ENCODE peak calls at places on chromosomes 6 and 20, in ten cellular contexts. V, Y, T, X, B, I, W, D, H and M are unnamed samples.

GRCh38 chr6:39300739-39301138 is 13.5 kb downstream of the KCNK17 start:
- DNase-seq in V (no peak), Y (no peak), T (no peak), X (no peak), B (no peak), I (no peak), W (no peak), D (no peak), H (no peak), M (no peak)

GRCh38 chr6:164401871-164402270 is 907.5 kb downstream of the C6orf118 start:
- DNase-seq in V (no peak), Y (no peak), T (no peak), X (no peak), B (no peak), I (no peak), W (no peak), D (no peak), H (no peak), M (no peak)

GRCh38 chr6:56956481-56956880 is 1.6 kb downstream of the BEND6 start:
- DNase-seq in V (no peak), Y (no peak), T (no peak), X (no peak), B (no peak), I (no peak), W (no peak), D (no peak), H (no peak), M (no peak)

GRCh38 chr6:136347847-136348246 is 58.2 kb upstream of the BCLAF1 start:
- DNase-seq in V (no peak), Y (no peak), T (no peak), X (no peak), B (no peak), I (no peak), W (no peak), D (no peak), H (no peak), M (no peak)

GRCh38 chr20:49349678-49350077 is 71.8 kb upstream of the ZNFX1 start:
- DNase-seq in V (no peak), Y (no peak), T (no peak), X (no peak), B (no peak), I (no peak), W (no peak), D (no peak), H (no peak), M (no peak)

GRCh38 chr6:102407886-102408741 is 1014.6 kb downstream of the GRIK2 start:
- DNase-seq in V (no peak), Y (no peak), T (no peak), X (no peak), B (no peak), I (no peak), W (no peak), D (no peak), H (no peak), M (no peak)

GRCh38 chr6:165404703-165405102 is 95.3 kb upstream of the C6orf118 start:
- DNase-seq in V (no peak), Y (no peak), T (no peak), X (no peak), B (no peak), I (no peak), W (no peak), D (no peak), H (no peak), M (no peak)

GRCh38 chr20:38812182-38812581 is 6.7 kb downstream of the PPP1R16B start:
- DNase-seq in V (no peak), Y (no peak), T (no peak), X (no peak), B (no peak), I (no peak), W (no peak), D (no peak), H (no peak), M (no peak)

GRCh38 chr20:48164566-48165400 is 379.5 kb upstream of the SULF2 start:
- DNase-seq in V (no peak), Y (no peak), T (no peak), X (no peak), B (no peak), I (no peak), W (no peak), D (no peak), H (no peak), M (no peak)

GRCh38 chr20:31494131-31494530 is 19.0 kb downstream of the REM1 start:
- DNase-seq in V (peak), Y (no peak), T (no peak), X (no peak), B (no peak), I (no peak), W (no peak), D (no peak), H (no peak), M (no peak)

GRCh38 chr20:61773926-61774587 is 291.6 kb downstream of the TAF4 start:
- DNase-seq in V (no peak), Y (no peak), T (no peak), X (no peak), B (no peak), I (no peak), W (no peak), D (no peak), H (no peak), M (no peak)

GRCh38 chr6:139457482-139457881 is 83.0 kb upstream of the CITED2 start:
- DNase-seq in V (no peak), Y (no peak), T (no peak), X (no peak), B (no peak), I (no peak), W (no peak), D (no peak), H (no peak), M (no peak)

GRCh38 chr6:163715846-163716245 is 301.3 kb downstream of the QKI start:
- DNase-seq in V (no peak), Y (no peak), T (no peak), X (no peak), B (no peak), I (no peak), W (no peak), D (no peak), H (no peak), M (no peak)

GRCh38 chr6:149455028-149455732 is 29.6 kb downstream of the ZC3H12D start:
- DNase-seq in V (peak), Y (no peak), T (no peak), X (no peak), B (no peak), I (no peak), W (no peak), D (no peak), H (no peak), M (no peak)

GRCh38 chr6:3868544-3868943 is 19.4 kb downstream of the FAM50B start:
- DNase-seq in V (no peak), Y (no peak), T (no peak), X (no peak), B (no peak), I (no peak), W (no peak), D (no peak), H (no peak), M (no peak)